ENCODE peak calls at places on chromosomes 12 and 14, in nine cellular contexts. L, X, G, T, M, I, K, H and D are unnamed samples.

GRCh38 chr12:6828671-6829531 is 694 bp downstream of the P3H3 start:
- DNase-seq in G (no peak), X (peak), I (peak), L (no peak), H (peak), T (no peak), M (peak), K (no peak), D (no peak)

GRCh38 chr14:84857571-84857970 is 672.4 kb upstream of the FLRT2 start:
- DNase-seq in T (no peak), M (no peak), K (no peak), H (no peak), G (no peak), X (no peak), I (no peak), L (no peak), D (no peak)

GRCh38 chr14:94638961-94639817 is 27.0 kb downstream of the SERPINA3 start:
- DNase-seq in K (no peak), G (no peak), T (no peak), M (no peak), L (no peak), I (no peak), X (no peak), H (no peak), D (peak)

GRCh38 chr12:110312581-110313360 is 31.7 kb downstream of the ATP2A2 start:
- DNase-seq in K (no peak), I (no peak), L (no peak), M (no peak), G (peak), T (peak), X (no peak), H (no peak), D (no peak)

GRCh38 chr12:3496964-3497363 is 6.0 kb downstream of the PRMT8 start:
- DNase-seq in K (no peak), H (peak), G (no peak), M (no peak), I (peak), T (no peak), X (no peak), L (no peak), D (no peak)

GRCh38 chr12:85325452-85325851 is 45.4 kb downstream of the ALX1 start:
- DNase-seq in T (no peak), G (no peak), H (no peak), K (no peak), L (no peak), X (no peak), M (no peak), I (peak), D (no peak)

GRCh38 chr12:123396543-123396942 is 12.6 kb downstream of the KMT5A start:
- DNase-seq in X (no peak), H (no peak), G (no peak), M (no peak), L (no peak), I (no peak), T (no peak), K (no peak), D (no peak)

GRCh38 chr14:104108570-104109060 is 23.1 kb downstream of the ASPG start:
- DNase-seq in T (no peak), L (no peak), G (no peak), I (peak), K (peak), M (peak), X (no peak), H (no peak), D (no peak)

GRCh38 chr14:100138082-100138787 is 21.2 kb downstream of the DEGS2 start:
- DNase-seq in I (no peak), G (no peak), T (no peak), H (no peak), X (no peak), L (no peak), M (no peak), K (no peak), D (no peak)

GRCh38 chr12:107522692-107523477 is 162.7 kb upstream of the PWP1 start:
- DNase-seq in I (peak), X (no peak), T (no peak), H (peak), L (no peak), G (no peak), K (no peak), M (no peak), D (no peak)

GRCh38 chr12:98595152-98595988 is 1.9 kb downstream of the SLC25A3 start:
- DNase-seq in X (no peak), H (no peak), M (no peak), T (no peak), L (no peak), K (no peak), I (no peak), G (peak), D (no peak)

GRCh38 chr12:97075583-97076268 is 168.7 kb downstream of the NEDD1 start:
- DNase-seq in M (no peak), T (no peak), L (no peak), K (no peak), I (no peak), G (no peak), X (no peak), H (peak), D (no peak)

GRCh38 chr12:46702581-46703344 is 123.0 kb downstream of the SLC38A4 start:
- DNase-seq in M (no peak), K (no peak), X (no peak), G (no peak), T (no peak), I (no peak), H (no peak), L (no peak), D (no peak)

GRCh38 chr14:50943261-50943942 is 881 bp downstream of the PYGL start:
- DNase-seq in M (peak), I (no peak), L (peak), X (peak), H (peak), K (peak), G (peak), T (no peak), D (peak)

DNA sequence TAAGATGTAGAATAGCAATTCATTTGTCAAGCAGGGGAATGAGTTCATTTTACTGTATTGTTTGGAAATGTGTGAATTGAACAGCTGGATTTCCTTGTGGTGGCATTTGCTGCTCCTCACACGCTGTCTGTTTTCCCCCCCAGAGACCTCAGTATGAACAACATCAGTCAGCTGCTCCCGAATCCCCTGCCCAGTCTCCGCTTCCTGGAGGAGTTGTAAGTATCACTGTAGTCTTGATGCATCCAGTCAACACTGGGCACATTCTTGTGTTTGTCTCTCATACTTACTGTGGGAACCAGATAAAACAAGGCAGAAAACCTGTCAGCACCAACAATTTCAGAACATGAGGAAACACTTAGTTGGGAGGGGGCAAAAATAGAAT is 64.9 kb downstream of the LGR5 start:
- DNase-seq in G (no peak), H (no peak), L (no peak), T (no peak), M (no peak), I (no peak), X (no peak), K (no peak), D (no peak)
- H3K27ac ChIP-seq in G (no peak), H (no peak), L (no peak), T (no peak), M (no peak), I (no peak), X (no peak), K (no peak), D (no peak)

GRCh38 chr12:56987551-56988053 is 18.7 kb downstream of the ZBTB39 start:
- DNase-seq in L (no peak), I (peak), M (peak), G (peak), K (peak), H (peak), X (peak), T (no peak), D (peak)
- H3K4me3 ChIP-seq in L (no peak), I (no peak), M (no peak), G (no peak), K (no peak), H (no peak), X (no peak), T (no peak), D (no peak)

GRCh38 chr14:54762296-54762695 is 140.3 kb downstream of the GCH1 start:
- DNase-seq in X (no peak), H (no peak), T (no peak), L (no peak), I (no peak), G (no peak), M (no peak), K (no peak), D (no peak)
- H3K27ac ChIP-seq in X (no peak), H (no peak), T (peak), L (no peak), I (no peak), G (no peak), M (no peak), K (no peak), D (no peak)

GRCh38 chr12:12505544-12506501 is 56.8 kb downstream of the DUSP16 start:
- DNase-seq in K (no peak), I (no peak), T (no peak), H (no peak), M (no peak), G (no peak), X (no peak), L (no peak), D (no peak)
- H3K4me3 ChIP-seq in K (peak), I (no peak), T (peak), H (no peak), M (peak), G (no peak), X (no peak), L (no peak), D (peak)

DNA sequence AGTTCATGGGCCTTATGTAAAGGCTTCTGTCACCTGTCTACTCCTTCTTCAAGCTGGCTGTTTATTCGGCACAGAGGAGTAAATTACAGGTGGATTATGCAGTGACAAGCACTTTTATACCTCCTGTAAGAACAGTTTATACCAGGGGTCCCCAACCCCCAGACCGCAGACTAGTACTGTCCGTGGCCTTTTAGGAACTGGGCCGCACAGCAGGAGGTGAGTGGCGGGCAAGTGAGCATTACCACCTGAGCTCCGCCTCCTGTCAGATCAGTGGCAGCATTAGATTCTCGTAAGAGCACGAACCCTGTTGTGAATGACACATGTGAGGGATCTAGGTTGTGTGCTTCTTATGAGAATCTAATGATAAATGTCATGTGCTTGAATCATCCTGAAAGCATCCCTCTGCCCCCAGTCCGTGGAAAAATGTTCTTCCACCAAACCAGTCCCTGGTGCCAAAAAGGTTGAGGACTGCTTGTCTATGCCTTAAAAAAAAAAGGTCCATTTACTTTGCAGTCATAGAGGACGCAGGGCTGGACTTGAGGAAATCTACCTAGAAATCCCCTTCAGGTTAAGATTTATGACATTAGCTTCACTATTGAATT is 78.8 kb downstream of the ETV6 start:
- DNase-seq in X (no peak), T (no peak), K (no peak), I (no peak), H (no peak), G (no peak), M (no peak), L (no peak), D (no peak)
- H3K27ac ChIP-seq in X (peak), T (no peak), K (no peak), I (no peak), H (no peak), G (no peak), M (no peak), L (no peak), D (no peak)

GRCh38 chr12:76878899-76879709 is at the start of gene CSRP2:
- DNase-seq in L (peak), K (peak), G (peak), M (peak), I (peak), X (peak), H (peak), T (peak), D (peak)
- H3K4me3 ChIP-seq in L (peak), K (peak), G (peak), M (peak), I (peak), X (peak), H (peak), T (peak), D (peak)